ENCODE peak calls at places on chromosomes 1 and 21, in four cellular contexts. G, O, P and C are unnamed samples. For H3K36me3 and H3K4me1, the result is how much of the 10 kb centered on the place peaks cover.

GRCh38 chr1:37056201-37056764 is 22.0 kb upstream of the GRIK3 start:
- DNase-seq in G (no peak), O (no peak), P (no peak), C (no peak)

GRCh38 chr1:119372493-119373086 is 4.0 kb downstream of the HAO2 start:
- DNase-seq in P (no peak), O (no peak), G (no peak), C (no peak)

GRCh38 chr1:230867119-230867902 is 1.0 kb downstream of the C1orf198 start:
- DNase-seq in G (no peak), P (peak), O (no peak), C (no peak)

GRCh38 chr1:151061012-151061401 is 810 bp downstream of the MLLT11 start:
- DNase-seq in O (no peak), G (no peak), P (peak), C (no peak)

GRCh38 chr1:31939484-31940329 is 1.5 kb upstream of the PTP4A2 start:
- DNase-seq in P (peak), G (peak), O (peak), C (no peak)

GRCh38 chr1:24362982-24363614 is 43.9 kb downstream of the GRHL3 start:
- DNase-seq in G (no peak), O (no peak), P (no peak), C (no peak)

GRCh38 chr1:173946380-173946921 is 29.3 kb upstream of the SERPINC1 start:
- DNase-seq in G (no peak), P (no peak), O (no peak), C (no peak)

GRCh38 chr1:41816061-41816460 is 102.7 kb downstream of the HIVEP3 start:
- DNase-seq in P (no peak), O (no peak), G (no peak), C (no peak)

GRCh38 chr1:207868252-207868768 is 42.6 kb downstream of the CD34 start:
- DNase-seq in O (peak), P (peak), G (peak), C (peak)

GRCh38 chr1:207948536-207949250 is 37.8 kb upstream of the CD34 start:
- DNase-seq in P (peak), G (no peak), O (no peak), C (no peak)

GRCh38 chr1:45769261-45769932 is 18.9 kb upstream of the IPP start:
- DNase-seq in O (no peak), P (no peak), G (peak), C (no peak)

GRCh38 chr21:41616063-41616591 is 108.2 kb upstream of the TMPRSS2 start:
- DNase-seq in G (no peak), O (no peak), P (no peak), C (no peak)

GRCh38 chr1:245650441-245650840 is 495.7 kb downstream of the KIF26B start:
- DNase-seq in P (no peak), O (no peak), G (no peak), C (no peak)

GRCh38 chr1:83761084-83761760 is 237.7 kb downstream of the TTLL7 start:
- DNase-seq in G (no peak), P (no peak), O (no peak), C (no peak)

GRCh38 chr1:63116016-63116415 is 206.4 kb upstream of the FOXD3 start:
- DNase-seq in G (no peak), O (no peak), P (no peak), C (no peak)

GRCh38 chr21:43921602-43921978 is 56.6 kb downstream of the AGPAT3 start:
- DNase-seq in G (no peak), O (peak), P (no peak), C (peak)

GRCh38 chr1:205379056-205379455 is 22.3 kb upstream of the KLHDC8A start:
- DNase-seq in O (no peak), P (no peak), G (no peak), C (no peak)

GRCh38 chr1:192493584-192493983 is 82.0 kb upstream of the RGS1 start:
- DNase-seq in P (no peak), G (no peak), O (no peak), C (no peak)

GRCh38 chr1:81702903-81703302 is 97.8 kb upstream of the ADGRL2 start:
- DNase-seq in P (peak), O (no peak), G (no peak), C (no peak)

GRCh38 chr21:42645211-42646075 is 8.0 kb upstream of the PDE9A start:
- DNase-seq in G (peak), P (no peak), O (peak), C (no peak)

GRCh38 chr1:31580513-31580870 is 4.2 kb downstream of the TINAGL1 start:
- DNase-seq in P (no peak), O (no peak), G (no peak), C (no peak)

DNA sequence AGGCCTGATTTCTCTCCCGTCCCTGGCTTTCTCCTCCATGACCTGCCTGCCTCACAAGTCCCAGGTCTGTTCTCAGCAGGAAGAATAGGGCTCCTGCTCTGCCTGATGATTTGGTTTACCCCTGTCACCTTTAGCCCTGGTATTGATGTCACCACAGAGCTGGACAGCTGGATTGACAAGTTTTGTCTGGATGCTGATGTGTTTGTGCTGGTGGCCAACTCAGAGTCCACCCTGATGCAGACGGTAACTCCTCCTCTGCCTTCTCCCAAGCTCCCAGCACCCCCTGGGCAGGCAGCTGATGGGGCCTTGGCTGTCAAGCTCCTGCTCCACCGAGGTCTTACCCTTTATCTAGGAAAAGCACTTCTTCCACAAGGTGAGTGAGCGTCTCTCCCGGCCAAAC is 18.4 kb downstream of the MFN2 start:
- DNase-seq in G (no peak), P (no peak), O (no peak), C (no peak)
- H3K36me3 ChIP-seq in G (half or more), P (under half), O (under half), C (half or more)

GRCh38 chr1:160629286-160630210 is 17.3 kb downstream of the SLAMF1 start:
- DNase-seq in O (no peak), G (no peak), P (no peak), C (peak)
- H3K4me1 ChIP-seq in O (under half), G (under half), P (under half), C (under half)

GRCh38 chr1:203695116-203695515 is 68.5 kb downstream of the ATP2B4 start:
- DNase-seq in O (no peak), G (peak), P (no peak), C (no peak)
- H3K36me3 ChIP-seq in O (under half), G (under half), P (under half), C (under half)

GRCh38 chr1:25559996-25560395 is 16.6 kb downstream of the LDLRAP1 start:
- DNase-seq in P (peak), G (peak), O (no peak), C (no peak)
- H3K4me1 ChIP-seq in P (under half), G (under half), O (under half), C (half or more)

DNA sequence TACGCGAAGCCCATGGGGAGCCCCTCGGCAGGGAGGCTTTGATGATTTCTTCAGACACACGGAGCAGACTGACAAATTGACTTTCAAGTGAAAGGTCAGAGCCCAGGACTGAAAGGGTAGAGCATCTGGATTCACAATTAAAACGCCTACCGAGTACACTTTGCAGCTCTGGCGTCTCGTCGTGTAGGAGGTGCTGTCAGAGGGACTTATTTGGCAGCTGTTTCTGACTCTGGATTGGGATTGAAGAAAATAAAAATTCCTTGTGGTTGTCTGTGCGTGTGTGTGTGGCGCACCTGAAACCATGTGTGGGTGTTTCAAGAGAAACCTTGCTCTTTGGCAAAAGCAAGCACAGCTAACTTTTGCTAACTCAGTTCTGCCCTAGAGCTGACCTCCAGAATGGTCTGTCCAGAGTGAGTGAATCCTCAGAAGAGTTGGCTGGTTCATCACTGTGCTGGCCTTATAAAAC is 348.7 kb downstream of the HLX start:
- DNase-seq in G (no peak), O (no peak), P (no peak), C (no peak)
- H3K36me3 ChIP-seq in G (under half), O (under half), P (under half), C (under half)

GRCh38 chr1:232577809-232578208 is 52.1 kb downstream of the SIPA1L2 start:
- DNase-seq in P (no peak), O (no peak), G (no peak), C (no peak)

GRCh38 chr1:232578681-232579195 is 51.2 kb downstream of the SIPA1L2 start:
- DNase-seq in G (no peak), P (peak), O (no peak), C (no peak)

GRCh38 chr1:232581932-232582331 is 48.0 kb downstream of the SIPA1L2 start:
- DNase-seq in O (no peak), G (no peak), P (no peak), C (no peak)

GRCh38 chr1:232579958-232580705 is 49.8 kb downstream of the SIPA1L2 start:
- DNase-seq in P (no peak), G (no peak), O (no peak), C (no peak)

GRCh38 chr1:232579461-232579860 is 50.5 kb downstream of the SIPA1L2 start:
- DNase-seq in G (no peak), O (no peak), P (no peak), C (no peak)
- H3K4me1 ChIP-seq in G (under half), O (under half), P (under half), C (half or more)

GRCh38 chr1:44637590-44638411 is 36.5 kb downstream of the TMEM53 start:
- DNase-seq in P (no peak), O (no peak), G (no peak), C (no peak)
- H3K36me3 ChIP-seq in P (under half), O (under half), G (half or more), C (half or more)

GRCh38 chr21:35470522-35470921 is 421.4 kb upstream of the RUNX1 start:
- DNase-seq in G (no peak), P (no peak), O (no peak), C (no peak)

GRCh38 chr21:35476616-35477395 is 427.7 kb upstream of the RUNX1 start:
- DNase-seq in P (peak), O (no peak), G (no peak), C (no peak)

GRCh38 chr21:35475006-35475405 is 425.9 kb upstream of the RUNX1 start:
- DNase-seq in P (peak), G (no peak), O (no peak), C (no peak)

GRCh38 chr21:35475768-35476167 is 426.7 kb upstream of the RUNX1 start:
- DNase-seq in P (peak), O (no peak), G (no peak), C (no peak)

DNA sequence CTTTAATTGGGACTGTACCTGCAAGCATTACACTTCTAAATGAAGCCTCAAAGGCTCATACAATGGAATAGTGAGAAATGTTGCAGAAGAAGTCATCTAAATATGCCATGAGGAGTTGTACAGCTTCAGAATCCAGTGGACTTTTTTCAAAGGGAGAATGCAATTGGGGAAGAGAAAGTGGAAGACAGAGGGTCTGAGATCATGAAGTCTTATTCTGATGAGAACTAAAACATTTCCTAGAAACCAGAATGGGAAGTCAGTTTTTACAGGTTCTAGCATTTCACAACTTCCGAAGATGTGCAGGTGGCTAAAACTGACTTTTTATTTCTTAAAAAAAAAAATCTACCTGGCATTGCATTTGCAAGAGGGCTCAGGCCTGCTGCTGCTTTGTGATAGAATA is 424.4 kb upstream of the RUNX1 start:
- DNase-seq in G (no peak), P (no peak), O (no peak), C (no peak)
- H3K4me1 ChIP-seq in G (under half), P (under half), O (under half), C (under half)